ENCODE peak calls at places on chromosomes 1 and 21, in four cellular contexts. V is HepG2, S is H1, R is GM12878. Y is an unnamed sample.

GRCh38 chr1:150149490-150150453 is at the start of gene PLEKHO1:
- DNase-seq in R (no peak), S (peak; percentile 68), V (peak; percentile 27), Y (peak; percentile 83)

GRCh38 chr21:34700605-34701004 is 31.8 kb downstream of the CLIC6 start:
- DNase-seq in V (no peak), S (no peak), R (no peak), Y (no peak)

GRCh38 chr1:179178965-179179364 is 50.5 kb downstream of the ABL2 start:
- DNase-seq in V (no peak), S (no peak), R (no peak), Y (no peak)

GRCh38 chr1:156128749-156129682 is 14.5 kb downstream of the LMNA start:
- DNase-seq in R (no peak), V (no peak), S (no peak), Y (no peak)

GRCh38 chr1:221419513-221420088 is 322.3 kb downstream of the DUSP10 start:
- DNase-seq in V (no peak), R (no peak), S (no peak), Y (no peak)

GRCh38 chr1:226110249-226111108 is 48.0 kb downstream of the H3-3A start:
- DNase-seq in R (peak; percentile 41), V (no peak), S (peak; percentile 74), Y (peak; percentile 69)

GRCh38 chr1:92784051-92784638 is 763 bp downstream of the EVI5 start:
- DNase-seq in S (no peak), R (peak; percentile 32), V (peak; percentile 9), Y (peak; percentile 25)

GRCh38 chr1:153626929-153627796 is at the start of gene S100A13:
- DNase-seq in R (no peak), V (peak; percentile 90), S (peak; percentile 94), Y (peak; percentile 94)

GRCh38 chr1:164914208-164914607 is 355.2 kb downstream of the PBX1 start:
- DNase-seq in S (no peak), V (no peak), R (no peak), Y (no peak)

GRCh38 chr1:113253979-113254378 is 136.3 kb upstream of the MAGI3 start:
- DNase-seq in R (no peak), S (no peak), V (no peak), Y (no peak)

GRCh38 chr1:60280256-60280655 is 206.7 kb upstream of the C1orf87 start:
- DNase-seq in R (no peak), V (no peak), S (no peak), Y (no peak)

GRCh38 chr1:12601690-12602632 is 16.0 kb downstream of the DHRS3 start:
- DNase-seq in S (no peak), V (peak; percentile 34), R (no peak), Y (no peak)

GRCh38 chr1:27027575-27028250 is 15.1 kb upstream of the TENT5B start:
- DNase-seq in V (peak; percentile 72), R (no peak), S (no peak), Y (no peak)

GRCh38 chr1:216111842-216112241 is 311.4 kb downstream of the USH2A start:
- DNase-seq in R (no peak), V (no peak), S (no peak), Y (no peak)

GRCh38 chr1:51295926-51296325 is 34.4 kb downstream of the TTC39A start:
- DNase-seq in R (no peak), V (no peak), S (no peak), Y (no peak)

GRCh38 chr1:38062361-38063288 is 16.0 kb upstream of the POU3F1 start:
- DNase-seq in S (no peak), V (no peak), R (no peak), Y (no peak)

GRCh38 chr1:11559211-11559970 is 80.4 kb downstream of the DISP3 start:
- DNase-seq in S (no peak), V (no peak), R (no peak), Y (no peak)

GRCh38 chr1:11944358-11944981 is 10.0 kb downstream of the PLOD1 start:
- DNase-seq in V (no peak), S (peak; percentile 71), R (no peak), Y (peak; percentile 46)

GRCh38 chr21:41689289-41689583 is 77.6 kb downstream of the RIPK4 start:
- DNase-seq in R (no peak), S (no peak), V (no peak), Y (no peak)

GRCh38 chr1:44314401-44314800 is 40.7 kb downstream of the ERI3 start:
- DNase-seq in V (no peak), R (no peak), S (no peak), Y (no peak)

GRCh38 chr1:91817506-91817905 is 68.4 kb downstream of the TGFBR3 start:
- DNase-seq in S (no peak), R (no peak), V (no peak), Y (no peak)

GRCh38 chr1:236830560-236830959 is 35.5 kb downstream of the MTR start:
- DNase-seq in S (no peak), R (no peak), V (no peak), Y (no peak)

GRCh38 chr1:22228505-22228911 is 85.6 kb upstream of the WNT4 start:
- DNase-seq in R (no peak), S (no peak), V (no peak), Y (no peak)

GRCh38 chr1:146012703-146013565 is 8.6 kb downstream of the HJV start:
- DNase-seq in R (no peak), S (no peak), V (peak; percentile 63), Y (peak; percentile 65)

GRCh38 chr1:145720556-145720877 is 1.2 kb downstream of the CD160 start:
- DNase-seq in V (no peak), R (no peak), S (no peak), Y (no peak)

GRCh38 chr1:3365519-3366158 is 88.8 kb upstream of the ARHGEF16 start:
- DNase-seq in S (no peak), V (no peak), R (no peak), Y (no peak)

GRCh38 chr1:86965012-86965826 is 50.8 kb downstream of the HS2ST1 start:
- DNase-seq in S (no peak), V (peak; percentile 46), R (no peak), Y (peak; percentile 47)

GRCh38 chr1:110207831-110208230 is 2.3 kb upstream of the KCNC4 start:
- DNase-seq in S (peak; percentile 93), V (peak; percentile 31), R (no peak), Y (peak; percentile 78)

DNA sequence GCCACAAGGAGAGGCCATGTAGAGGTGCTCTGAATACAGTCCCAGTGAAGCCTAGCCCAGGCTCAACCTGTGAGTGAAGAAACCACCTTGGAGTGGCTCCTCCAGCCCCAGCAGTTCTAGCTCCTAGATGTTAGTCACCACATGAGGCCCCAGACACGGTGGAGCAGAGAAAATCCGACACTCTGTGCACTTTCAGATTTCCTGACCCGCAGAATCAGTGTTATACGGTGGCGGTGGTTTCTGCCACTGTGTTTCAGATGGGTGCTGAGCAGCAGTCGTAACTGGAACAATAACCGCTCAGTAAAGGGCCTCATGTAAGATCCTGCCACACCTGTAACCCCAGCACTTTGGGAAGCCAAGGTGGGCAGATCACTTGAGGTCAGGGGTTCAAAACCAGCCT is 36.1 kb upstream of the ZBTB8A start:
- DNase-seq in V (no peak), S (no peak), R (no peak), Y (no peak)
- TF ChIP-seq SUZ12 in V (no peak), S (no peak), R (no peak), Y (no peak)

GRCh38 chr1:162926906-162927305 is 65.9 kb upstream of the CCDC190 start:
- DNase-seq in R (no peak), V (no peak), S (no peak), Y (no peak)
- TF ChIP-seq SP1 in R (no peak), V (no peak), S (no peak), Y (no peak)

DNA sequence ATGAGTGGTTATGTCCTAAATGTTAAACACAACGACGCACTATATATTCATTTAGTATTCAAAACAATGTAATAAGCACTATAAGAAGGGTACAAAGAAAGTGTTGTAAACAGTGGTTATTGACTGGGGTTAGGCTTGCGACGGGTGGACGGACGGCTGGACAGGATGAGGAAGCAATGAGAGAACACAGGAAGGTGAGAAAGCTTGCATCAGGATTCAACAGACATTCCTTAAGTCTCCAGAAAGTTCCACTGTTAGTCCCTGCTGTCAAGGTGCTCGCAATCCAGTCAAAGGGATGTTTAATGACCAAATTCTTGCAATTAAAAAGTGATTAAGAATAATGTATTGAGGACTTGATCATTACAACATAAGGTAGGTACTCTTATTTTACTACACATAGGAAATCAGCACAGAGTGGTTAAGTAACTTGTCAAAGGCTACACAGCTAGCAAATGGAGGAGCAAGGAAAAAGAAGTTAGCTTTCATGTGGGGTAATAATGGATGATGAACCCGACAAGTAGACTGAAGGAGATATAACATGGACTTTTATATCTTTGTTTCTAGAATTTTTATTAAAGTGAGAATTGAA is 991 bp upstream of the ACBD6 start:
- DNase-seq in R (no peak), V (no peak), S (no peak), Y (no peak)
- TF ChIP-seq SUZ12 in R (no peak), V (no peak), S (no peak), Y (no peak)

GRCh38 chr1:20950689-20951088 is 163.6 kb upstream of the HP1BP3 start:
- DNase-seq in V (no peak), S (no peak), R (no peak), Y (no peak)
- TF ChIP-seq SP1 in V (no peak), S (no peak), R (no peak), Y (no peak)

DNA sequence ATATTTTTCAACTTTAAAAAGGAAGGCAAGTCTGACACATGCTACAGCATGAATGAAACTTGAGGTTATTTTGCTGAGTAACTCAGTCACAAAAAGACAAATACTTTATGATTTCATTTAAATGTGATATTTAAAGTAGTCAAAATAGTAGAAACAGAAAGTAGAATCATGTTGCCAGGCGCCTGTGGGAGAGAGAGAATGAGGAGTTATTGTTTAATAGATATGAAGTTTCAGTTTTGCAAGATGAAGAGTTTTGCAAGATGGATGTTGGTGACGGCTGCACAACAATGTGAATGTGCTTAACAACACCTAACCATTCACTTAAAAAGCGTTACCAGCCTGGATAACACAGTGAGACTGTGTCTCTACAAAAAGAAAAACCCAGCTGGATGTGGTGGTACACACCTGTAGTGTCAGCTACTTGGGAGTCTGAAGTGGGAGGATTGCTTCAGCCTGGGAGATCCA is 20.7 kb upstream of the ATP1A1 start:
- DNase-seq in S (no peak), V (no peak), R (no peak), Y (no peak)
- TF ChIP-seq SUZ12 in S (no peak), V (no peak), R (no peak), Y (no peak)

GRCh38 chr21:44957901-44958451 is 18.1 kb downstream of the SLX9 start:
- DNase-seq in S (no peak), R (no peak), V (no peak), Y (no peak)

GRCh38 chr21:44957047-44957831 is 17.4 kb downstream of the SLX9 start:
- DNase-seq in V (no peak), S (no peak), R (no peak), Y (no peak)

GRCh38 chr21:44960141-44961092 is 20.6 kb downstream of the SLX9 start:
- DNase-seq in R (no peak), S (no peak), V (no peak), Y (no peak)

GRCh38 chr21:44959376-44960091 is 19.7 kb downstream of the SLX9 start:
- DNase-seq in S (no peak), R (no peak), V (no peak), Y (no peak)

GRCh38 chr21:44958471-44959191 is 18.8 kb downstream of the SLX9 start:
- DNase-seq in V (no peak), R (no peak), S (no peak), Y (no peak)
- TF ChIP-seq SP1 in V (no peak), R (no peak), S (no peak), Y (no peak)

DNA sequence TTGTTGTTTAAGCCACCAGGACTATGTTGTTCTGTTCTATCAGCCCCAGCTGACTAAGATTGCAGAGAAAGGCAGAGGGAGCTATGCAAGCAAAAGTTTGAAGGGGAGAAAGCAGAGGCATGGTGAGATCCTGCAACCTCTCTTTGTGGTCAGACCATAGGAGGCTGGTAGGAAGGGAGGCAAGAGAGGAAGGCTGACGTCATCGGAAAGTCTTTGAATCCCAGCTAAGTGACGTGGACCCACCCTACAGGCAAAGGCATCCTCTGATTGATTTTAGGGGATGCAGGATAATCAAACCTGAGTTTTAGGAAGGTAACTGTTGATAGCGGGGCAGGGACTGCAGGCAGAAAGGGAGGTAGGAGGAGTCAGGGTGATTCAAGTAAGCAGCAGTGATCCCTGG is 23.3 kb upstream of the TNNI1 start:
- DNase-seq in V (no peak), R (no peak), S (no peak), Y (no peak)
- TF ChIP-seq SUZ12 in V (no peak), R (no peak), S (no peak), Y (no peak)